ENCODE peak calls at places on chromosome 12, in six cellular contexts. I is 8988T, Q is T-cell, E is fibroblast of lung, F is astrocyte of the hippocampus, A is tibial artery. M is an unnamed sample.

GRCh38 chr12:47088021-47088944 is 8.5 kb upstream of the AMIGO2 start:
- DNase-seq in I (no peak), Q (no peak), E (no peak), F (peak; percentile 38), A (no peak), M (peak; percentile 57)

GRCh38 chr12:91813701-91814100 is 331.9 kb downstream of the BTG1 start:
- DNase-seq in I (no peak), Q (no peak), E (peak; percentile 19), F (no peak), A (no peak), M (no peak)

GRCh38 chr12:121188227-121188626 is 21.7 kb upstream of the P2RX4 start:
- DNase-seq in I (no peak), Q (no peak), E (no peak), F (no peak), A (no peak), M (no peak)

GRCh38 chr12:132379996-132380395 is 50.6 kb upstream of the GALNT9 start:
- DNase-seq in I (no peak), Q (no peak), E (no peak), F (no peak), A (no peak), M (no peak)

GRCh38 chr12:52913424-52913821 is 8.5 kb upstream of the KRT8 start:
- DNase-seq in I (no peak), Q (no peak), E (no peak), F (no peak), A (no peak), M (no peak)

GRCh38 chr12:6996040-6996441 is 22.2 kb downstream of the LPCAT3 start:
- DNase-seq in I (no peak), Q (no peak), E (peak; percentile 63), F (peak; percentile 44), A (no peak), M (peak; percentile 48)

GRCh38 chr12:66140726-66141125 is 10.2 kb upstream of the LLPH start:
- DNase-seq in I (no peak), Q (no peak), E (peak; percentile 22), F (no peak), A (no peak), M (peak; percentile 32)

GRCh38 chr12:50572760-50573159 is 68.0 kb downstream of the DIP2B start:
- DNase-seq in I (no peak), Q (no peak), E (no peak), F (peak; percentile 8), A (no peak), M (peak; percentile 20)

GRCh38 chr12:80044694-80045046 is 54.7 kb upstream of the OTOGL start:
- DNase-seq in I (no peak), Q (no peak), E (peak; percentile 92), F (peak; percentile 63), A (no peak), M (peak; percentile 43)

GRCh38 chr12:5154091-5154490 is 110.4 kb downstream of the KCNA5 start:
- DNase-seq in I (no peak), Q (no peak), E (no peak), F (no peak), A (no peak), M (no peak)

GRCh38 chr12:2456122-2456812 is 338.5 kb upstream of the FKBP4 start:
- DNase-seq in I (no peak), Q (no peak), E (no peak), F (no peak), A (no peak), M (no peak)

GRCh38 chr12:4006743-4007142 is 133.5 kb upstream of the PARP11 start:
- DNase-seq in I (no peak), Q (no peak), E (no peak), F (no peak), A (no peak), M (peak; percentile 67)

GRCh38 chr12:51028126-51028810 is 2.1 kb upstream of the SLC11A2 start:
- DNase-seq in I (no peak), Q (no peak), E (peak; percentile 61), F (no peak), A (no peak), M (peak; percentile 68)

GRCh38 chr12:13661005-13661887 is 320.2 kb downstream of the GRIN2B start:
- DNase-seq in I (no peak), Q (no peak), E (peak; percentile 49), F (peak; percentile 77), A (no peak), M (peak; percentile 65)